ENCODE peak calls at places on chromosomes 4 and X, in six cellular contexts. J is AG04450, S is adrenal gland, Q is LNCaP clone FGC, P is WERI-Rb-1, H is uterus. K is an unnamed sample.

GRCh38 chrX:71989768-71990167 is 79.1 kb downstream of the NHSL2 start:
- DNase-seq in H (no peak), J (no peak), P (no peak), S (no peak), Q (no peak), K (peak)

GRCh38 chrX:22105231-22105630 is 73.1 kb downstream of the PHEX start:
- DNase-seq in J (no peak), H (peak), P (no peak), Q (no peak), S (no peak), K (peak)

GRCh38 chrX:38870386-38870895 is 69.2 kb downstream of the MID1IP1 start:
- DNase-seq in J (no peak), P (no peak), Q (no peak), S (no peak), H (no peak), K (no peak)

GRCh38 chrX:31233941-31234496 is 162.2 kb upstream of the FTHL17 start:
- DNase-seq in S (no peak), Q (no peak), H (no peak), P (no peak), J (no peak), K (no peak)

GRCh38 chr4:42278709-42279324 is 118.5 kb upstream of the SHISA3 start:
- DNase-seq in Q (no peak), P (no peak), H (no peak), J (no peak), S (no peak), K (no peak)

GRCh38 chr4:85005865-85006377 is 39.4 kb upstream of the WDFY3 start:
- DNase-seq in J (peak), Q (no peak), S (peak), H (no peak), P (no peak), K (peak)

GRCh38 chrX:9708923-9709553 is 56.6 kb downstream of the GPR143 start:
- DNase-seq in Q (peak), P (peak), S (peak), J (peak), H (peak), K (peak)

GRCh38 chr4:32145987-32146386 is 1425.8 kb downstream of the PCDH7 start:
- DNase-seq in S (no peak), H (no peak), P (no peak), Q (no peak), J (no peak), K (no peak)

GRCh38 chrX:340641-341423 is 22.2 kb upstream of the GTPBP6 start:
- DNase-seq in J (no peak), Q (no peak), S (no peak), H (no peak), P (peak), K (no peak)

GRCh38 chrX:123742440-123742839 is 9.6 kb upstream of the THOC2 start:
- DNase-seq in S (no peak), P (no peak), Q (no peak), J (no peak), H (no peak), K (no peak)

GRCh38 chr4:58209576-58209975 is 1099.4 kb upstream of the IGFBP7 start:
- DNase-seq in P (no peak), H (no peak), Q (no peak), S (no peak), J (no peak), K (no peak)

GRCh38 chr4:978957-979701 is 5.8 kb upstream of the DGKQ start:
- DNase-seq in Q (no peak), P (no peak), S (no peak), J (peak), H (no peak), K (no peak)

GRCh38 chr4:5019274-5019673 is at the start of gene CYTL1:
- DNase-seq in P (no peak), H (no peak), Q (no peak), J (no peak), S (no peak), K (no peak)

GRCh38 chrX:8364369-8365141 is 100.1 kb upstream of the VCX3B start:
- DNase-seq in Q (no peak), J (no peak), S (peak), P (peak), H (no peak), K (no peak)

GRCh38 chr4:100722133-100722532 is 204.3 kb upstream of the EMCN start:
- DNase-seq in Q (no peak), H (no peak), P (no peak), S (no peak), J (no peak), K (no peak)

GRCh38 chrX:15465347-15465746 is 27.8 kb downstream of the PIR start:
- DNase-seq in Q (no peak), S (peak), J (no peak), H (peak), P (no peak), K (no peak)

GRCh38 chrX:130108647-130109428 is 1.5 kb downstream of the ELF4 start:
- DNase-seq in H (no peak), Q (no peak), S (no peak), J (no peak), P (no peak), K (peak)

GRCh38 chr4:185863946-185864345 is 52.0 kb upstream of the SORBS2 start:
- DNase-seq in J (no peak), Q (no peak), H (no peak), P (no peak), S (no peak), K (no peak)

GRCh38 chr4:138307319-138307718 is 65.2 kb upstream of the SLC7A11 start:
- DNase-seq in Q (no peak), J (no peak), H (no peak), P (no peak), S (no peak), K (no peak)

GRCh38 chrX:48511561-48511960 is 2.8 kb downstream of the PORCN start:
- DNase-seq in S (peak), H (no peak), Q (no peak), P (peak), J (no peak), K (no peak)

GRCh38 chrX:39582091-39582490 is 515.7 kb downstream of the BCOR start:
- DNase-seq in P (no peak), S (no peak), Q (no peak), J (no peak), H (no peak), K (no peak)

GRCh38 chrX:7159132-7159861 is 11.3 kb upstream of the PUDP start:
- DNase-seq in H (no peak), P (no peak), S (no peak), J (no peak), Q (no peak), K (peak)

GRCh38 chrX:20354505-20354904 is 87.8 kb upstream of the RPS6KA3 start:
- DNase-seq in S (no peak), Q (no peak), J (no peak), P (no peak), H (no peak), K (no peak)

GRCh38 chrX:109252789-109253188 is 229.1 kb downstream of the GUCY2F start:
- DNase-seq in P (no peak), S (no peak), Q (no peak), H (no peak), J (no peak), K (no peak)

GRCh38 chr4:40540801-40541200 is 88.9 kb downstream of the RBM47 start:
- DNase-seq in H (no peak), P (no peak), J (no peak), Q (no peak), S (no peak), K (no peak)

GRCh38 chrX:71616672-71617529 is 1.4 kb downstream of the CXCR3 start:
- DNase-seq in P (no peak), S (no peak), H (no peak), J (no peak), Q (no peak), K (no peak)

GRCh38 chr4:22315643-22316042 is 200.2 kb downstream of the ADGRA3 start:
- DNase-seq in J (no peak), H (no peak), P (no peak), S (no peak), Q (no peak), K (no peak)

GRCh38 chrX:125205918-125206665 is 113.6 kb upstream of the TEX13C start:
- DNase-seq in Q (no peak), P (no peak), H (no peak), J (no peak), S (peak), K (peak)

GRCh38 chr4:16199132-16199531 is 27.1 kb downstream of the TAPT1 start:
- DNase-seq in S (no peak), J (no peak), P (no peak), H (no peak), Q (no peak), K (peak)

GRCh38 chrX:153669901-153670731 is 3.5 kb downstream of the PNCK start:
- DNase-seq in H (no peak), P (no peak), Q (no peak), J (no peak), S (no peak), K (no peak)

GRCh38 chr4:3245676-3246075 is 3.3 kb upstream of the MSANTD1 start:
- DNase-seq in Q (no peak), S (no peak), P (no peak), J (no peak), H (no peak), K (no peak)

GRCh38 chr4:151248519-151248918 is 28.4 kb upstream of the PRSS48 start:
- DNase-seq in Q (no peak), H (no peak), P (no peak), S (no peak), J (no peak), K (no peak)

GRCh38 chr4:42149004-42149403 is 3.5 kb downstream of the BEND4 start:
- DNase-seq in Q (no peak), P (no peak), S (no peak), J (no peak), H (no peak), K (no peak)

GRCh38 chr4:21469438-21470032 is 479.0 kb downstream of the KCNIP4 start:
- DNase-seq in Q (no peak), P (no peak), H (no peak), J (no peak), S (no peak), K (peak)

GRCh38 chr4:16764622-16765021 is 133.8 kb downstream of the LDB2 start:
- DNase-seq in H (no peak), J (no peak), Q (no peak), P (peak), S (no peak), K (peak)

GRCh38 chr4:121796283-121796682 is 4.8 kb upstream of the EXOSC9 start:
- DNase-seq in P (no peak), S (no peak), Q (no peak), H (no peak), J (no peak), K (no peak)

GRCh38 chrX:11334165-11334564 is 41.0 kb downstream of the AMELX start:
- DNase-seq in P (no peak), Q (no peak), J (no peak), S (no peak), H (no peak), K (no peak)

GRCh38 chr4:119139316-119139715 is 3.7 kb downstream of the MYOZ2 start:
- DNase-seq in J (no peak), P (no peak), S (no peak), Q (no peak), H (no peak), K (no peak)

DNA sequence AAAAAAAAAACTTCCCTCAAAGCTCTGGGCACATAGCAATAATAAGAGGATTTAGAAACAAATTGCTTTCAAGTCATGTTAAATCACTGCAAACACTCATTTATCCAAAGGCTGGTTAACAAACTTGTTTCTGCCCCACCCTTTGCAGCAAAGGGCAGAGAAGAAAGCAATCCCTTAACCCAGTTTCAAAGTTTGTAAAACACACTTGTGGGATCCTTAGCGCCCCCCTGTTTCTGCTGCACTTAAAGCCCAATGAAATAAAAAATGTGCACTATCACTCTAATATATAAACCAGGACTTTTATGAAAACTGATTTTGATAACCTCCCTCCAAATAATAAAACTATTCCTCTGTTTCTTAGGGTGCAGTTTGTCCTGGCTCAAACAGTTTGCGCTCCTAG is 3.3 kb upstream of the PCDH10 start:
- DNase-seq in P (no peak), J (no peak), Q (no peak), S (no peak), H (no peak), K (no peak)
- H3K4me3 ChIP-seq in P (peak), J (peak), Q (no peak), S (no peak), H (no peak), K (peak)

GRCh38 chr4:174522183-174523002 is at the start of gene HPGD:
- DNase-seq in P (peak), J (no peak), Q (no peak), H (peak), S (peak), K (peak)

GRCh38 chr4:174523003-174523693 is 860 bp upstream of the HPGD start:
- DNase-seq in Q (no peak), P (no peak), J (no peak), H (peak), S (no peak), K (peak)

GRCh38 chr4:174520655-174521054 is 1.6 kb downstream of the HPGD start:
- DNase-seq in P (no peak), J (no peak), S (no peak), Q (no peak), H (no peak), K (no peak)

GRCh38 chr4:174524242-174524641 is 2.0 kb upstream of the HPGD start:
- DNase-seq in H (no peak), J (no peak), P (no peak), Q (no peak), S (peak), K (no peak)

GRCh38 chr4:174521800-174522182 is 497 bp downstream of the HPGD start:
- DNase-seq in Q (no peak), P (peak), H (no peak), S (peak), J (no peak), K (no peak)
- TF ChIP-seq CTCF in Q (no peak), P (peak), H (no peak), S (no peak), J (no peak), K (no peak)

DNA sequence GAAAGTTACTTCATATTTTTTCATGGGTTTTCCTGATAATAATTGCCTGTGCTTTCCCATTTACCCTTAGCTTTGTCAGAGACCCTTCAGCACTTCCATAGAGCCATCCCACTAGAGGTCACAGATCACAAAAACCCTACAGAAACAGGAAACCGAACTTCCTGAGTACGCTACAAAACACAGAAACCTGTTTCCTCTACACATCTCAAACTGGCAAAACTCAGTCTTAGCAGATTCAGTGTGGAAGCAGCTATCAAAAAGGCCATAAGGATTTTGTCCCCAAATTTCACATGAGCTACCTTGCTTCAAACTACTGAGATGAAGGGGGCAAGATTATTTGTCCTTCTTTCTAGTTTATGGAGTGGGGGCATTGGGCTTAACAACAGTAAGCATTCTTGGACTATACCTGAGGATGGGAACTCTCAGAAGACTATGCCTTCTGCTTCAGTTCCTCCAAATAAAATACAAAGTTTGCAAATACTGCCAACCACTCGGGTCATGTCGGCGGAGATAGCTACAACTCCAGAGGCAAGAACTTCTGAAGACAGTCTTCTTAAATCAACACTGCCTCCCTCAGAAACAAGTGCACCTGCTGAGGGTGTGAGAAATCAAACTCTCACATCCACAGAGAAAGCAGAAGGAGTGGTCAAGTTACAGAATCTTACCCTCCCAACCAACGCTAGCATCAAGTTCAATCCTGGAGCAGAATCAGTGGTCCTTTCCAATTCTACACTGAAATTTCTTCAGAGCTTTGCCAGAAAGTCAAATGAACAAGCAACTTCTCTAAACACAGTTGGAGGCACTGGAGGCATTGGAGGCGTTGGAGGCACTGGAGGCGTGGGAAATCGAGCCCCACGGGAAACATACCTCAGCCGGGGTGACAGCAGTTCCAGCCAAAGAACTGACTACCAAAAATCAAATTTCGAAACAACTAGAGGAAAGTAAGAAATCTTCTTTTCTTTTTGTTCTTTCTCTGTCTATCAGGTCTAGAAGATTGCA is at the start of gene MMRN1:
- DNase-seq in H (no peak), Q (no peak), J (no peak), S (no peak), P (no peak), K (no peak)
- H3K4me3 ChIP-seq in H (no peak), Q (no peak), J (no peak), S (no peak), P (no peak), K (no peak)

DNA sequence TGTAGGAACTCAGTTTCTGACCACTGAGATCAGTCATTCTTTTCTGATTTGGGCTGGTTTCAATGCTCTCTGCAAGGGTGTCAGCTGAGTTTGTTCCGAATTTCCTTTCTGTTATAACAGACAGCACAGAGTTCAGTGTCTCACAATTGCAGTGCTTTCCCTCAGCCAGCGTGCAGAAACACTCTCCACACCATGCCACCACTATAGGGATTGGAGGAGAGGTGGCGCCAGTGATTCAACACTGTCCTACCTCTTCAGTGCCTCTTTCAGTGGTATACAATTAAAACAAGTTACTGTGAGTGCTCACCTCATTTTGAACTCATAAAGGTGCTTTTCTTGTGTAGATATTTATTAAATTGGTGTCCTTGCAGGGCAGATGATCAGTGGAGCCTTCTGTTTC is 413.2 kb upstream of the CXorf51B start:
- DNase-seq in J (no peak), P (no peak), Q (no peak), S (no peak), H (no peak), K (no peak)
- TF ChIP-seq CTCF in J (no peak), P (no peak), Q (no peak), S (no peak), H (no peak), K (no peak)